ENCODE peak calls at places on chromosome 17, in eight cellular contexts. M is tibial nerve, T is WERI-Rb-1, W is keratinocyte, Y is sigmoid colon, Q is colonic mucosa, E is HCT116, B is breast epithelium. G is an unnamed sample.

GRCh38 chr17:30530346-30531025 is 53.3 kb downstream of the GOSR1 start:
- DNase-seq in M (no peak), T (no peak), W (no peak), Y (no peak), Q (no peak), E (no peak), B (no peak), G (no peak)

GRCh38 chr17:35167666-35168065 is 20.0 kb downstream of the UNC45B start:
- DNase-seq in M (no peak), T (no peak), W (peak), Y (peak), Q (no peak), E (no peak), B (no peak), G (peak)

GRCh38 chr17:52035336-52035915 is 123.1 kb downstream of the CA10 start:
- DNase-seq in M (no peak), T (no peak), W (no peak), Y (no peak), Q (no peak), E (no peak), B (no peak), G (no peak)

GRCh38 chr17:49093131-49093530 is 39.4 kb upstream of the B4GALNT2 start:
- DNase-seq in M (no peak), T (no peak), W (no peak), Y (no peak), Q (no peak), E (no peak), B (no peak), G (peak)

GRCh38 chr17:7132511-7133094 is 18.0 kb upstream of the ASGR2 start:
- DNase-seq in M (no peak), T (no peak), W (no peak), Y (no peak), Q (no peak), E (no peak), B (no peak), G (no peak)

GRCh38 chr17:80470603-80471002 is 5.8 kb downstream of the NPTX1 start:
- DNase-seq in M (no peak), T (no peak), W (no peak), Y (no peak), Q (no peak), E (no peak), B (no peak), G (no peak)

GRCh38 chr17:17108681-17109049 is 66.4 kb downstream of the MPRIP start:
- DNase-seq in M (no peak), T (no peak), W (no peak), Y (no peak), Q (peak), E (no peak), B (peak), G (no peak)

GRCh38 chr17:80782536-80783427 is 208.9 kb upstream of the CHMP6 start:
- DNase-seq in M (no peak), T (no peak), W (no peak), Y (peak), Q (no peak), E (no peak), B (peak), G (no peak)

GRCh38 chr17:17366941-17367885 is 64.0 kb downstream of the NT5M start:
- DNase-seq in M (no peak), T (peak), W (no peak), Y (no peak), Q (no peak), E (no peak), B (no peak), G (no peak)

GRCh38 chr17:72602517-72603345 is 481.9 kb downstream of the SOX9 start:
- DNase-seq in M (no peak), T (no peak), W (no peak), Y (no peak), Q (peak), E (peak), B (no peak), G (peak)

GRCh38 chr17:47225911-47226688 is 17.0 kb downstream of the MYL4 start:
- DNase-seq in M (no peak), T (no peak), W (no peak), Y (no peak), Q (no peak), E (no peak), B (no peak), G (no peak)

GRCh38 chr17:40935624-40936023 is 1.8 kb downstream of the KRT23 start:
- DNase-seq in M (no peak), T (no peak), W (no peak), Y (no peak), Q (no peak), E (no peak), B (no peak), G (no peak)

GRCh38 chr17:12256380-12256995 is 235.8 kb downstream of the MAP2K4 start:
- DNase-seq in M (no peak), T (peak), W (no peak), Y (peak), Q (peak), E (peak), B (no peak), G (peak)

GRCh38 chr17:4316648-4317047 is 49.8 kb downstream of the UBE2G1 start:
- DNase-seq in M (no peak), T (no peak), W (no peak), Y (no peak), Q (no peak), E (no peak), B (no peak), G (no peak)

GRCh38 chr17:4319221-4319620 is 47.3 kb downstream of the UBE2G1 start:
- DNase-seq in M (no peak), T (no peak), W (no peak), Y (no peak), Q (no peak), E (no peak), B (no peak), G (no peak)

GRCh38 chr17:4317648-4318047 is 48.8 kb downstream of the UBE2G1 start:
- DNase-seq in M (no peak), T (no peak), W (no peak), Y (no peak), Q (no peak), E (no peak), B (no peak), G (no peak)

GRCh38 chr17:4318596-4318995 is 47.9 kb downstream of the UBE2G1 start:
- DNase-seq in M (no peak), T (no peak), W (no peak), Y (no peak), Q (no peak), E (no peak), B (no peak), G (no peak)

GRCh38 chr17:4318186-4318585 is 48.3 kb downstream of the UBE2G1 start:
- DNase-seq in M (no peak), T (no peak), W (no peak), Y (no peak), Q (peak), E (no peak), B (no peak), G (no peak)
- H3K27ac ChIP-seq in M (no peak), T (no peak), W (peak), Y (peak), Q (no peak), E (no peak), B (peak), G (no peak)

GRCh38 chr17:82334622-82335394 is 1.2 kb upstream of the SECTM1 start:
- DNase-seq in M (no peak), T (no peak), W (no peak), Y (no peak), Q (no peak), E (no peak), B (no peak), G (peak)
- H3K4me3 ChIP-seq in M (peak), T (no peak), W (no peak), Y (peak), Q (peak), E (peak), B (peak), G (peak)

DNA sequence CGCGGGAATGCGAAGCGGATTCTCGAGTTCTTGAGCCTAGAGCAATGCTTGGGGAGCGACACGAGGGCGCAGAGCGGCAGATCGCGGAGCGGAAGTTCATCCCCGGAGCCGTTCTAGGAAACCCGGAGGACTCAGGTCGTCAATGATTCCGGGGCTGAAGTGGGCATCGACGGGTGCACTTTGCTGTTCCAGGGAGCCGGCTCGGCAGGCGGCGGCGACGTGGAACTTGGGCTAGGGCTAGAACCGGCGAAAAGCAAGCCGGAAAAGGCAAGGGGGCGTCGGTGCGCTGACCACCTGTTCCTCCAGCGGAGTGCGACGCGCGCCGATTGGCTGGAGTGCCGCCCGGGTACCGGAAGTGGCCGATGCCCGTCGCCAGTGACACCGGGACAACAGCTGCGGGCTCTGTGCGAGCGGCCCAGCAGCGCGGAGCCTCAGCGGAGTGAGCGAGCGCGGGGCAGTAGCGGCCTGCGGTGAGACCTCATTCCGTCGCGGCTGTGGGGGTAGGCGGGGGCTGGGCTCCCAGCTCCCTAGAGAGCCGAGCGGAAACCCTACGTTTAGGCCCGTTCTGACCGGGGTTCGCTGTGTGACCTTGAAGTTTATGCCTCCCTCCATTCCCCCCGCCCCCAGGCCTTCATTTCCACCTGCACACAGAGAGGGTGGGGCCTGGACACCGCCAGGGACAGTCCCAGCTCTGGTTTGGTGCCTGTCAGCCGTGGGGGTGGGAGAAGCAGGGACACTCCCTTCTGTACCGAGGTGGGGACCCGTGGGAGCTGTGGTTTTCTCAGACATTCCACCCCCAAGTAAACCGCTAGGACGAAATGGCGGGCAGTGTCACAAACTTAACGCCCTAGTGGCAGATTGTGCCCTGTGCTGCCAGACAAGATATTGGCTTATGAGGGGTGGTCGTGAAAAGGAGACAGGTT is at the start of gene ZFP3:
- DNase-seq in M (peak), T (peak), W (no peak), Y (peak), Q (peak), E (no peak), B (peak), G (peak)
- TF ChIP-seq CTCF in M (no peak), T (peak), W (no peak), Y (no peak), Q (no peak), E (no peak), B (peak), G (no peak)

DNA sequence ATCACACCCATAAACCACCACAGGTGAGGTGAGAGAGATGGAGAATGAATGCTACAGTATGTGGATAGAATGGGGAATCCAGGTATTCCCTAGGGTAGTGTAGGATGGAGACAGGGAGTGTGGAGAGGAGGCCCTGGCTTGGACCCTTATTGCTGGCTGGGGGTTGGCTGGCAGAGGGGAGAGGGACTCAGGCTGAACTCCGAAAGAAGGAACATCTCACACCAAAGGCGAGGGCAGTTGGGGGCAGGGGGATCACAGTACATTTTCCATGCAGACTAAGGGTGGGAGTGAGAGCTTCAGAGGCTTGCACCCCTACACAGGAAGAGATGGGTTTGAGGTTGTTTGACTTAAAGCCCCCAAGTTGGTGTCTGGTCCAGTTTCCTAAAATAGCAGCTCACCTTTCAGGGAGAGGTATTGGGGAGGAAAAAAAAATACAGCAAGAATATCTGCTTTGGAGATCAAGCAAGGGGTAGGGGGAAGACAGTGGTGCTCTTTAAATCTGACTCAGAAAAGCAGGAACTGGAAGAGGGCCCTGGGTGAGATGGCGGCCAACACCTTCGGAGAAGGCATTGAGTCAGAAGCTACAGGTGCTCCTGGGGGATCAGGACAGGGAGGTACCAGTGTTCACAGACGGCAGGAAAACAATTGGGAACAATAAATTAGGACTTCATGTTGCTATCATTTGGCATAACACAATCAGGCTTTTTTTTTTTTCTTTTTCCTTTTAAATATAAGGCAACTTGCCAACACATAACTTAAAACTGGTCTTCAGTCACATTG is 12.4 kb downstream of the TRAF4 start:
- DNase-seq in M (no peak), T (no peak), W (no peak), Y (no peak), Q (no peak), E (no peak), B (peak), G (no peak)
- H3K27ac ChIP-seq in M (no peak), T (no peak), W (no peak), Y (no peak), Q (no peak), E (no peak), B (peak), G (no peak)

GRCh38 chr17:27329146-27329805 is 35.4 kb downstream of the WSB1 start:
- DNase-seq in M (no peak), T (no peak), W (no peak), Y (peak), Q (peak), E (no peak), B (no peak), G (no peak)

GRCh38 chr17:27336217-27336616 is 42.3 kb downstream of the WSB1 start:
- DNase-seq in M (no peak), T (no peak), W (no peak), Y (peak), Q (no peak), E (no peak), B (no peak), G (no peak)

GRCh38 chr17:27332052-27332403 is 38.1 kb downstream of the WSB1 start:
- DNase-seq in M (no peak), T (no peak), W (no peak), Y (no peak), Q (no peak), E (no peak), B (no peak), G (no peak)

GRCh38 chr17:27333410-27333980 is 39.6 kb downstream of the WSB1 start:
- DNase-seq in M (no peak), T (no peak), W (no peak), Y (no peak), Q (no peak), E (no peak), B (no peak), G (no peak)

DNA sequence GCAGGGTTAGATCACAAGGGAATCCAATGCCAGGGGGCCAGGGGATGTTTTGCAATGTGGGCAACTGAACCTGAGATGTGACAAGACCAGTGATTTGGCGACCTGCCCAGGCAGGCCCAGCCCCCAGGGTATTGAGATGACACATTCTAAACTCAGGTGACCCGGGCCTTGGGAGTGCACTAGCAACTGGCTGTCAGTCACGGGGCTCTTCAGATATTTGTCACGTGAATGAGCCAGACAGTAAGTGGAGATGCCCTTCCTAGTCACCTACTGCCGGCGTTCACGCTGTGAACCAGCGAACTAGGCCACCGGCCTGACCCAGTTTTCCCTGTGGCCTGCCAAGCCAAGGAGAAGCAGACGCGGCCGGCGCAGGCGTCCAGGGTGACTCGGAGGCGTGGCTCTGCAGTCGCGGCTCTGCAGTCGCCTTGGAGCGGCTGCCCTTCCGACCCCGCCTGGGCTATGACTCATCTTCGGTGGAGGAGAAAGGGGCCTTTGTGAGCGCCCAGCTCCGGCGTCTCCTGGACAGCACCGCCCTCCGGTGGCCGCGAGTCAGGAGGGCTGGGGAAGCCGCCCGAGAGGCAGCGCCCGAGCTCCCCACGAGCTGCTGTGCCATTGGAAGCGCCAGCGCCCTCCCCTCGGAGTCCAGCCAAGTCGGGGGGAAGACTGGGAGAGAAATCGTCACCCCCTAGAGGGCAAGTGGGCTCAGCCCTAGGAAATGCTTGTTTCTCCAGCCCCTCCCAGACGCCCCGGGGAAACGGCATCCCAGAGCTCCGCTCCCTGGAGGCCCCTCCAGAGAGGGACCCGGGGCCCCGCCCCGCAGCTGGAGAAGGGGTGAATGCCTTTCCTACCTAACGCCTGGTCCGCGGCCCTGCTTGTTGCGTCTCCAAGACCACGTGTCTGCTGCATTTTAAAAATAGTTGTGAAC is 38.8 kb downstream of the WSB1 start:
- DNase-seq in M (peak), T (peak), W (peak), Y (peak), Q (peak), E (peak), B (peak), G (peak)
- H3K4me3 ChIP-seq in M (peak), T (peak), W (peak), Y (peak), Q (peak), E (peak), B (peak), G (peak)

GRCh38 chr17:1056761-1057160 is 59.8 kb downstream of the TIMM22 start:
- DNase-seq in M (no peak), T (peak), W (no peak), Y (no peak), Q (no peak), E (no peak), B (no peak), G (no peak)

GRCh38 chr17:1055751-1056645 is 59.1 kb downstream of the TIMM22 start:
- DNase-seq in M (peak), T (peak), W (no peak), Y (peak), Q (peak), E (no peak), B (peak), G (peak)

GRCh38 chr17:1053661-1054360 is 56.9 kb downstream of the TIMM22 start:
- DNase-seq in M (no peak), T (no peak), W (no peak), Y (no peak), Q (no peak), E (no peak), B (no peak), G (no peak)

GRCh38 chr17:1055231-1055630 is 58.3 kb downstream of the TIMM22 start:
- DNase-seq in M (no peak), T (no peak), W (no peak), Y (no peak), Q (no peak), E (no peak), B (no peak), G (no peak)

GRCh38 chr17:1054656-1055055 is 57.7 kb downstream of the TIMM22 start:
- DNase-seq in M (no peak), T (no peak), W (no peak), Y (no peak), Q (no peak), E (no peak), B (no peak), G (no peak)
- TF ChIP-seq CTCF in M (no peak), T (no peak), W (no peak), Y (no peak), Q (no peak), E (no peak), B (no peak), G (no peak)

DNA sequence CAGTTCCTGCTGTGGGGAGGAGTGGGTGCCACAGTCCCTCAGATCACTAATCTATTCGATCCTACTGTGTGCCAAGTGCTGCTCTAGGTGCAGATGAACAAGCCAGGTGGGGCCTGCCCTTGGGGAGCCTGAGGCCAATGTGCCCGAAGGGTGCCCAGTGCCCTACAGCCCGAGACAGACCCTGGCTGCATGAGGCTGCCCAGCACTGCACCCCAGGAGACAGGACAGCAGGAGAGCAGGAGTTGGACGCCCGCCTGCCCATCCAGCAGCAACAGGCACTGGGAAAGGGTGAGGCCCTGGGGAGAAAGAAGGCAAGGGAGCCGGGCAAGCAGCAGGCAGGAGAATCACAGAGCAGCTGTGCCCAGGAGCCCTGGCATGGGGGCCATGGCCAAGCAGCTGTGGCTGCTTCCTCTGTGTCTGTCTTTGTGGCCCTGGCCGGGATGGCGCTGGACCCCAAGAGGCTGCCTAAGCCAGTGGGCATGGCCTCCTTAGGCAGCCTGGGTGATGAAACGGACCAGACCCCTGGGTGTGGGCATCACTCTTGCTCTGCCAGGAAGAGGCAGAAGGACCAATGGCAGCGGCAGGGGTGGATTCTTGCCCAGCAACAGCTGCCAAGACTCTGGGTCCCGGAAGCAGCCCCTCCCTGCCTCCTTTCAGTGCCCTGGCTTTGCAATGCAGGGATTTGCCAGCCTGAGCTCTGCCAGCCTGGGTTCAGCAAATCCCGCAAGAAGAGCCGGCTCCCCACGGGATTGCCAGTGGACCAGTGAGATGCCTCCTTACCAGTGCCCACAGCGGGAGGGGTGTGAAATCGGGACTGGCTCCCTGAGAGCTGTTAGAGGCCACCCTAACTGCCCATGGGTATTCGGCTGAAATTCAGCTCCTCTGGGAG is 179.6 kb upstream of the TNRC6C start:
- DNase-seq in M (peak), T (no peak), W (no peak), Y (peak), Q (no peak), E (no peak), B (peak), G (no peak)
- H3K27ac ChIP-seq in M (peak), T (no peak), W (no peak), Y (peak), Q (no peak), E (no peak), B (peak), G (no peak)

G was measured in PC-3.